ENCODE peak calls at places on chromosomes 2 and 18, in seven cellular contexts. One of them, this sample, is unnamed.
A peak's percentile ranks its signal among the peaks of the same experiment; 100 is the strongest.

GRCh38 chr18:3340015-3340681 is 78.2 kb downstream of the MYL12B start:
- DNase-seq in PC-3: peak; percentile 71
- DNase-seq in GM23248: peak; percentile 68
- DNase-seq in SK-N-SH: no peak
- DNase-seq in neural progenitor cell: no peak
- DNase-seq in HCT116: no peak
- DNase-seq in hepatocyte: no peak
- DNase-seq in this sample: no peak

GRCh38 chr2:119782308-119783027 is 22.7 kb downstream of the PTPN4 start:
- DNase-seq in GM23248: no peak
- DNase-seq in HCT116: no peak
- DNase-seq in PC-3: peak; percentile 53
- DNase-seq in neural progenitor cell: no peak
- DNase-seq in hepatocyte: no peak
- DNase-seq in SK-N-SH: no peak
- DNase-seq in this sample: no peak

GRCh38 chr2:39504790-39505335 is 67.8 kb upstream of the MAP4K3 start:
- DNase-seq in PC-3: peak; percentile 75
- DNase-seq in GM23248: peak; percentile 84
- DNase-seq in hepatocyte: peak; percentile 34
- DNase-seq in SK-N-SH: no peak
- DNase-seq in neural progenitor cell: no peak
- DNase-seq in HCT116: no peak
- DNase-seq in this sample: no peak

GRCh38 chr18:50218432-50219197 is 23.7 kb upstream of the MYO5B start:
- DNase-seq in HCT116: peak; percentile 33
- DNase-seq in SK-N-SH: no peak
- DNase-seq in PC-3: peak; percentile 11
- DNase-seq in neural progenitor cell: peak; percentile 53
- DNase-seq in hepatocyte: peak; percentile 30
- DNase-seq in GM23248: peak; percentile 33
- DNase-seq in this sample: peak; percentile 72

GRCh38 chr2:202030676-202031075 is 3.0 kb upstream of the FZD7 start:
- DNase-seq in GM23248: peak; percentile 91
- DNase-seq in SK-N-SH: no peak
- DNase-seq in HCT116: no peak
- DNase-seq in neural progenitor cell: no peak
- DNase-seq in hepatocyte: no peak
- DNase-seq in PC-3: no peak
- DNase-seq in this sample: no peak

GRCh38 chr18:3794537-3795348 is 344.8 kb downstream of the TGIF1 start:
- DNase-seq in hepatocyte: peak; percentile 21
- DNase-seq in HCT116: no peak
- DNase-seq in SK-N-SH: no peak
- DNase-seq in PC-3: peak; percentile 91
- DNase-seq in neural progenitor cell: no peak
- DNase-seq in GM23248: peak; percentile 93
- DNase-seq in this sample: peak; percentile 34

GRCh38 chr18:37219257-37219656 is 346.3 kb downstream of the CELF4 start:
- DNase-seq in HCT116: no peak
- DNase-seq in hepatocyte: no peak
- DNase-seq in GM23248: no peak
- DNase-seq in neural progenitor cell: no peak
- DNase-seq in SK-N-SH: no peak
- DNase-seq in PC-3: no peak
- DNase-seq in this sample: peak; percentile 24

GRCh38 chr18:13107074-13107473 is 111.5 kb upstream of the LDLRAD4 start:
- DNase-seq in hepatocyte: no peak
- DNase-seq in neural progenitor cell: no peak
- DNase-seq in PC-3: no peak
- DNase-seq in GM23248: peak; percentile 66
- DNase-seq in SK-N-SH: no peak
- DNase-seq in HCT116: no peak
- DNase-seq in this sample: no peak

GRCh38 chr2:161814008-161814660 is 189.9 kb downstream of the SLC4A10 start:
- DNase-seq in SK-N-SH: no peak
- DNase-seq in PC-3: peak; percentile 75
- DNase-seq in hepatocyte: no peak
- DNase-seq in neural progenitor cell: no peak
- DNase-seq in HCT116: no peak
- DNase-seq in GM23248: no peak
- DNase-seq in this sample: no peak

GRCh38 chr18:905948-906415 is 1.3 kb downstream of the ADCYAP1 start:
- DNase-seq in SK-N-SH: peak; percentile 27
- DNase-seq in GM23248: no peak
- DNase-seq in PC-3: no peak
- DNase-seq in neural progenitor cell: peak; percentile 45
- DNase-seq in hepatocyte: no peak
- DNase-seq in HCT116: no peak
- DNase-seq in this sample: peak; percentile 46

GRCh38 chr2:36572752-36573125 is 25.2 kb downstream of the FEZ2 start:
- DNase-seq in PC-3: no peak
- DNase-seq in hepatocyte: no peak
- DNase-seq in SK-N-SH: no peak
- DNase-seq in HCT116: no peak
- DNase-seq in GM23248: no peak
- DNase-seq in neural progenitor cell: no peak
- DNase-seq in this sample: no peak

GRCh38 chr2:21258082-21258481 is 134.3 kb downstream of the TDRD15 start:
- DNase-seq in hepatocyte: no peak
- DNase-seq in GM23248: no peak
- DNase-seq in SK-N-SH: no peak
- DNase-seq in HCT116: no peak
- DNase-seq in PC-3: no peak
- DNase-seq in neural progenitor cell: peak; percentile 35
- DNase-seq in this sample: no peak

GRCh38 chr2:133579295-133579694 is 11.0 kb upstream of the NCKAP5 start:
- DNase-seq in HCT116: no peak
- DNase-seq in PC-3: peak; percentile 96
- DNase-seq in neural progenitor cell: no peak
- DNase-seq in SK-N-SH: no peak
- DNase-seq in hepatocyte: no peak
- DNase-seq in GM23248: peak; percentile 26
- DNase-seq in this sample: no peak

GRCh38 chr2:133576714-133577113 is 8.5 kb upstream of the NCKAP5 start:
- DNase-seq in SK-N-SH: no peak
- DNase-seq in GM23248: no peak
- DNase-seq in HCT116: no peak
- DNase-seq in PC-3: peak; percentile 21
- DNase-seq in neural progenitor cell: no peak
- DNase-seq in hepatocyte: peak; percentile 47
- DNase-seq in this sample: no peak

GRCh38 chr2:133586978-133587377 is 18.7 kb upstream of the NCKAP5 start:
- DNase-seq in PC-3: peak; percentile 86
- DNase-seq in HCT116: no peak
- DNase-seq in SK-N-SH: no peak
- DNase-seq in hepatocyte: no peak
- DNase-seq in GM23248: peak; percentile 68
- DNase-seq in neural progenitor cell: no peak
- DNase-seq in this sample: no peak

DNA sequence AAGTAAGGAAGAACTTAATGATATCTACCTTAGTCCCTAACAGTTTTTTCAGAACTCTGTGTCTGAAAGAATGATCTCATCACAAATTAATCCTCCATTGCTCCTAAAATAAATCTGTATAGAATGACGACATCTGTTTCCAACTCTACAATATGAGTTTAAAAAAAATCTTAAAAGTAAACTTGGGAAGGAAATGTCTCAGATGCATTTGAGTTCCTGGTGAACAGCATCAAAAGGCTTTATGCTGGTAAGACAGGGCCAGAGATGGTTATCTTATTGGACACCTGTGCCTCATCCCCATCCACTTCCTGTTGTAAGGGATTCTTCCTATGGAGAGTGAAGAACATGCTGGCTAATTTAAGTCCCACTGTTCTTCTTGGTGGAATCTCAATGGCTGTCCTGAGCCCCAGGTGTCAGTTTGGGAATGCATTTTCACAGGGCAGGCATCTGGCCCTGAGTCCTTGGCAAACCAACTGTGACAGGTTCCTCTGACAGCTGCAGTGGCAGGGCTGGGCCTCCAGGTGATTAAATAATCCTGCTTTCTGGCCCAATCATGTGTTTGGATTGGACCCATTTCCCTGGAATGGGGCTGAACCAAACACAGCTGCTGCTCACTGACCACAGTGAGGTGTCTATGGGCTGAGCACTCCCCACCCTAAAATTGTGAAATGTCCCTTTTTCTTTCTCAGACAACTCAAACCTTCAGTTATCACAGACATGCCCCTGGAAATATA is 12.9 kb upstream of the NCKAP5 start:
- DNase-seq in HCT116: no peak
- DNase-seq in neural progenitor cell: no peak
- DNase-seq in SK-N-SH: no peak
- DNase-seq in GM23248: peak; percentile 18
- DNase-seq in hepatocyte: no peak
- DNase-seq in PC-3: peak; percentile 18
- DNase-seq in this sample: peak; percentile 37
- H3K4me2 ChIP-seq in HCT116: no peak overlapping the region
- H3K4me2 ChIP-seq in neural progenitor cell: no peak overlapping the region
- H3K4me2 ChIP-seq in SK-N-SH: no peak overlapping the region
- H3K4me2 ChIP-seq in GM23248: no peak overlapping the region
- H3K4me2 ChIP-seq in hepatocyte: no peak overlapping the region
- H3K4me2 ChIP-seq in PC-3: no peak overlapping the region
- H3K4me2 ChIP-seq in this sample: no peak overlapping the region

GRCh38 chr2:16635796-16636699 is 29.6 kb downstream of the CYRIA start:
- DNase-seq in SK-N-SH: peak; percentile 66
- DNase-seq in GM23248: no peak
- DNase-seq in hepatocyte: no peak
- DNase-seq in neural progenitor cell: no peak
- DNase-seq in HCT116: no peak
- DNase-seq in PC-3: no peak
- DNase-seq in this sample: peak; percentile 7
- TF ChIP-seq EZH2phosphoT487 in SK-N-SH: no peak
- TF ChIP-seq EZH2phosphoT487 in GM23248: no peak
- TF ChIP-seq EZH2phosphoT487 in hepatocyte: no peak
- TF ChIP-seq EZH2phosphoT487 in neural progenitor cell: no peak
- TF ChIP-seq EZH2phosphoT487 in HCT116: no peak
- TF ChIP-seq EZH2phosphoT487 in PC-3: no peak
- TF ChIP-seq EZH2phosphoT487 in this sample: no peak

GRCh38 chr2:66426250-66427064 is 8.5 kb upstream of the MEIS1 start:
- DNase-seq in hepatocyte: no peak
- DNase-seq in neural progenitor cell: peak; percentile 72
- DNase-seq in SK-N-SH: no peak
- DNase-seq in HCT116: no peak
- DNase-seq in GM23248: no peak
- DNase-seq in PC-3: no peak
- DNase-seq in this sample: peak; percentile 55
- H3K27me3 ChIP-seq in hepatocyte: peaks cover 34% of the 10 kb centered on the region
- H3K27me3 ChIP-seq in neural progenitor cell: peaks cover 69% of the 10 kb centered on the region
- H3K27me3 ChIP-seq in SK-N-SH: no peaks in the 10 kb centered on the region
- H3K27me3 ChIP-seq in HCT116: no peaks in the 10 kb centered on the region
- H3K27me3 ChIP-seq in GM23248: peaks cover 21% of the 10 kb centered on the region
- H3K27me3 ChIP-seq in PC-3: peaks cover 49% of the 10 kb centered on the region
- H3K27me3 ChIP-seq in this sample: peaks cover 100% of the 10 kb centered on the region

DNA sequence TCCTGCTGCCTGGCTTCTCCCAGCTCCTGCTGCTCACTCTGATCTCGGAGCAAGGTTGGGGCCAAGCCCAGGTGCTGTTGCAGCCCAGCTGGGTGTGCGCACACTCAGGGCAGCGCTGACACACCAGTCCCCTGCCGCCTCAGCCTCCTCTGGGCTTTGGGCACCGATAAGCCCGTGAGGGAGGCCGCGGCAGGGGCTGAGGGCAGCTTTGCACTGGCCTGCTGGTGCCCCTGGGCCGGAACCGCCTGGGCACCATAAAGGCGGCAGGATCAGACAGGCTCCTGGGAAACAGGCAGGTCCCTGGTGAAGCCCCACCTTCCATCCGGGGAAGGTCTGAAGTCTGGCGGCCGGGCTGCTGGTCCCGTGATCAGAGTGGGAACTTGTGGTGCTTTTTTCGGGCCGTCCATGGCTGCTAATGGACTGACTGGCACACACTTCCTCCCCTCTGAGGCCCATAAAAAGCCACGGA is 14.1 kb upstream of the EML6 start:
- DNase-seq in HCT116: no peak
- DNase-seq in GM23248: no peak
- DNase-seq in PC-3: no peak
- DNase-seq in SK-N-SH: no peak
- DNase-seq in hepatocyte: peak; percentile 52
- DNase-seq in neural progenitor cell: no peak
- DNase-seq in this sample: peak; percentile 51
- H3K4me2 ChIP-seq in HCT116: no peak overlapping the region
- H3K4me2 ChIP-seq in GM23248: no peak overlapping the region
- H3K4me2 ChIP-seq in PC-3: no peak overlapping the region
- H3K4me2 ChIP-seq in SK-N-SH: no peak overlapping the region
- H3K4me2 ChIP-seq in hepatocyte: peak overlapping the region; percentile 76
- H3K4me2 ChIP-seq in neural progenitor cell: peak overlapping the region; percentile 54
- H3K4me2 ChIP-seq in this sample: peak overlapping the region; percentile 93

DNA sequence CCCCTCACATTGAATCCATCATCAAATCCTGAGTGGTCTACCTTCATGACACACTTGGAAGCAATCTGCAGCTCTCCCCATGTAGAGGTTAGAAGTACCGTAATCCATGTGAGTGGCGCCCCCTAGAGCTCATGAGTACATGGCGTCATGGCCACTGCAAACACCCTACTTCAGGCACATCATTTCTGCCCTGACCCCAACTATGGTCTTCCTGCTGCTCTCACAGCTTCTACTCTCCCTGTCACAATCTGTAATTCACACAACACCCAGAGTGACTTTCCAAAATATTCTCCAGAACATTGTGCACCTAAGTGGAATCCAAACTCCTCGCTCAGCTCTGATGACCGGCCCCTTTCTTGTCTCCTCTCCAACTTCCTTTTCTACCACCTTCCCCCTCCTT is 141.9 kb downstream of the ANKRD44 start:
- DNase-seq in SK-N-SH: peak; percentile 70
- DNase-seq in hepatocyte: peak; percentile 75
- DNase-seq in PC-3: peak; percentile 67
- DNase-seq in neural progenitor cell: peak; percentile 91
- DNase-seq in GM23248: peak; percentile 57
- DNase-seq in HCT116: peak; percentile 52
- DNase-seq in this sample: peak; percentile 95
- TF ChIP-seq EZH2phosphoT487 in SK-N-SH: no peak
- TF ChIP-seq EZH2phosphoT487 in hepatocyte: no peak
- TF ChIP-seq EZH2phosphoT487 in PC-3: no peak
- TF ChIP-seq EZH2phosphoT487 in neural progenitor cell: no peak
- TF ChIP-seq EZH2phosphoT487 in GM23248: no peak
- TF ChIP-seq EZH2phosphoT487 in HCT116: no peak
- TF ChIP-seq EZH2phosphoT487 in this sample: no peak

DNA sequence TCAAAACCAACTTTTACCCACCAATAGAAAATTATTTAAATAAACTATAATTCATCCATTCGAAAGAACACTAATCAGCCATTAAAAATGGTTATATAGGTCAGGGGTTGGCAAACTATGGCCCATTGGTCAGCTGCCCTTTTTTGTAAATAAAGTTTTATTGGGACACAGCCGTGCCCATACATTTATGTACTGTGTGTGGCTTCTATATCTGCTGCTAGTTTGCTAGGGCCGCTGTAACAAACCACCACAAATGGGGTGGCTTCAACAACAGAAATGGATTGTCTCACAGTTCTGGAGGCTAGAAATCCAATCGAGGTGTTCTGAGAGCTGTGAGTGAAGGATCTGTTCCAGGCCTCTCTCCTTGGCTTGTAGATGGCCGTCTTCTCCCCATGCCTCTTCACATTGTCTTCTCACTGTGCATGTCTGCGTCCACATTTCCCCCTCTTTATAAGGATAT is 7.0 kb upstream of the TXNDC2 start:
- DNase-seq in HCT116: no peak
- DNase-seq in hepatocyte: no peak
- DNase-seq in PC-3: no peak
- DNase-seq in neural progenitor cell: no peak
- DNase-seq in SK-N-SH: no peak
- DNase-seq in GM23248: no peak
- DNase-seq in this sample: no peak
- H3K27me3 ChIP-seq in HCT116: no peaks in the 10 kb centered on the region
- H3K27me3 ChIP-seq in hepatocyte: no peaks in the 10 kb centered on the region
- H3K27me3 ChIP-seq in PC-3: no peaks in the 10 kb centered on the region
- H3K27me3 ChIP-seq in neural progenitor cell: no peaks in the 10 kb centered on the region
- H3K27me3 ChIP-seq in SK-N-SH: no peaks in the 10 kb centered on the region
- H3K27me3 ChIP-seq in GM23248: no peaks in the 10 kb centered on the region
- H3K27me3 ChIP-seq in this sample: no peaks in the 10 kb centered on the region

GRCh38 chr2:43197568-43197896 is 28.9 kb downstream of the ZFP36L2 start:
- DNase-seq in GM23248: no peak
- DNase-seq in hepatocyte: no peak
- DNase-seq in SK-N-SH: no peak
- DNase-seq in HCT116: no peak
- DNase-seq in neural progenitor cell: no peak
- DNase-seq in PC-3: no peak
- DNase-seq in this sample: no peak
- H3K4me2 ChIP-seq in GM23248: no peak overlapping the region
- H3K4me2 ChIP-seq in hepatocyte: no peak overlapping the region
- H3K4me2 ChIP-seq in SK-N-SH: no peak overlapping the region
- H3K4me2 ChIP-seq in HCT116: no peak overlapping the region
- H3K4me2 ChIP-seq in neural progenitor cell: no peak overlapping the region
- H3K4me2 ChIP-seq in PC-3: no peak overlapping the region
- H3K4me2 ChIP-seq in this sample: no peak overlapping the region